ENCODE peak calls at places on chromosome X, in eight cellular contexts. K is tibial nerve, Q is substantia nigra, Y is SW 1271, F is NCI-H1092 treated with DMSO at 0.1 percent for 48 hours, T is nucleus accumbens, N is MCF 10A, D is NCI-H748 treated with DMSO at 0.1 percent for 48 hours. R is an unnamed sample.

GRCh38 chrX:136745215-136746173 is 35.2 kb downstream of the ARHGEF6 start:
- DNase-seq in K (no peak), T (no peak), D (no peak), Y (no peak), N (no peak), Q (no peak), F (no peak), R (no peak)

GRCh38 chrX:110536788-110537187 is 178.1 kb downstream of the RTL9 start:
- DNase-seq in F (no peak), N (no peak), K (no peak), D (no peak), Q (no peak), Y (no peak), T (no peak), R (no peak)

GRCh38 chrX:12304261-12304660 is 166.0 kb downstream of the FRMPD4 start:
- DNase-seq in K (no peak), Y (no peak), N (peak), F (no peak), Q (no peak), T (no peak), D (no peak), R (no peak)

GRCh38 chrX:1535241-1536041 is 1.5 kb downstream of the P2RY8 start:
- DNase-seq in Q (no peak), F (no peak), N (no peak), K (peak), T (no peak), Y (no peak), D (no peak), R (no peak)

GRCh38 chrX:20530319-20530979 is 263.7 kb upstream of the RPS6KA3 start:
- DNase-seq in D (peak), Y (no peak), N (peak), Q (peak), T (peak), F (peak), K (peak), R (peak)

GRCh38 chrX:154350429-154351182 is 23.8 kb downstream of the FLNA start:
- DNase-seq in K (no peak), Y (no peak), D (no peak), F (no peak), Q (no peak), N (no peak), T (no peak), R (no peak)

GRCh38 chrX:1462110-1462509 is 9.4 kb upstream of the ASMTL start:
- DNase-seq in K (no peak), F (no peak), N (no peak), D (no peak), Q (no peak), Y (no peak), T (no peak), R (no peak)

GRCh38 chrX:44989995-44990770 is 117.2 kb downstream of the KDM6A start:
- DNase-seq in D (no peak), Q (no peak), T (no peak), F (no peak), Y (no peak), N (no peak), K (no peak), R (no peak)

GRCh38 chrX:152428089-152428488 is 23.0 kb downstream of the GABRA3 start:
- DNase-seq in N (peak), Q (no peak), F (no peak), Y (no peak), D (no peak), T (no peak), K (no peak), R (no peak)

GRCh38 chrX:49197543-49198087 is 2.4 kb downstream of the SYP start:
- DNase-seq in T (no peak), D (no peak), N (no peak), Y (no peak), F (no peak), K (no peak), Q (no peak), R (no peak)

GRCh38 chrX:111823068-111823467 is 52.9 kb upstream of the TRPC5OS start:
- DNase-seq in Y (no peak), Q (peak), D (no peak), F (peak), K (no peak), T (no peak), N (peak), R (no peak)

GRCh38 chrX:41730101-41730500 is 6.1 kb downstream of the GPR82 start:
- DNase-seq in Q (no peak), T (no peak), Y (no peak), N (peak), K (no peak), D (no peak), F (no peak), R (no peak)

GRCh38 chrX:119181491-119181890 is 53.9 kb upstream of the KIAA1210 start:
- DNase-seq in Y (no peak), N (peak), Q (peak), D (no peak), K (no peak), T (no peak), F (no peak), R (no peak)

GRCh38 chrX:23819385-23820234 is 36.6 kb downstream of the SAT1 start:
- DNase-seq in D (no peak), Q (no peak), N (no peak), T (no peak), K (no peak), Y (no peak), F (no peak), R (no peak)

GRCh38 chrX:118577041-118577440 is 81.4 kb downstream of the DOCK11 start:
- DNase-seq in Q (no peak), F (peak), N (no peak), K (no peak), Y (no peak), T (no peak), D (no peak), R (no peak)

GRCh38 chrX:66633541-66633940 is 5.3 kb downstream of the EDA2R start:
- DNase-seq in N (peak), K (no peak), T (no peak), Y (no peak), D (no peak), F (no peak), Q (no peak), R (no peak)

GRCh38 chrX:115679460-115679859 is 118.5 kb downstream of the PLS3 start:
- DNase-seq in Y (no peak), Q (no peak), N (peak), T (no peak), K (no peak), D (peak), F (peak), R (no peak)

GRCh38 chrX:3262906-3263305 is 83.5 kb downstream of the MXRA5 start:
- DNase-seq in N (peak), Q (no peak), F (no peak), Y (peak), K (peak), D (no peak), T (no peak), R (peak)

GRCh38 chrX:118632862-118633261 is 94.5 kb upstream of the IL13RA1 start:
- DNase-seq in T (no peak), F (no peak), N (no peak), Y (no peak), D (no peak), K (no peak), Q (no peak), R (no peak)

GRCh38 chrX:49202022-49202421 is 2.0 kb upstream of the SYP start:
- DNase-seq in Q (no peak), D (no peak), T (no peak), N (no peak), K (no peak), F (no peak), Y (no peak), R (no peak)

GRCh38 chrX:17977696-17978095 is 116.6 kb upstream of the RAI2 start:
- DNase-seq in F (no peak), N (no peak), Y (no peak), D (no peak), Q (no peak), T (no peak), K (no peak), R (no peak)

GRCh38 chrX:38985945-38986344 is 184.7 kb downstream of the MID1IP1 start:
- DNase-seq in Y (no peak), K (no peak), Q (no peak), D (no peak), N (no peak), T (no peak), F (no peak), R (no peak)